ENCODE peak calls at places on chromosomes 4 and X, in four cellular contexts. I is skeletal muscle cell, H is GM19239, O is HTR-8/SVneo. B is an unnamed sample.
A peak's percentile ranks its signal among the peaks of the same experiment; 100 is the strongest.

GRCh38 chr4:180898305-180898704 is 1344.9 kb upstream of the TENM3 start:
- DNase-seq in I (no peak), H (no peak), O (no peak), B (no peak)

GRCh38 chrX:2521092-2521926 is 20.5 kb upstream of the DHRSX start:
- DNase-seq in I (no peak), H (no peak), O (no peak), B (no peak)

GRCh38 chrX:38175140-38175539 is 45.5 kb downstream of the SRPX start:
- DNase-seq in I (no peak), H (no peak), O (peak; percentile 19), B (no peak)

GRCh38 chr4:82528074-82528473 is 33.7 kb downstream of the TMEM150C start:
- DNase-seq in I (no peak), H (no peak), O (no peak), B (no peak)

GRCh38 chr4:112403072-112403945 is 106.1 kb downstream of the ALPK1 start:
- DNase-seq in I (peak; percentile 5), H (no peak), O (no peak), B (no peak)

GRCh38 chrX:152926279-152926678 is 28.4 kb downstream of the ZNF185 start:
- DNase-seq in I (no peak), H (peak; percentile 37), O (peak; percentile 53), B (no peak)

GRCh38 chr4:122687450-122688121 is 44.9 kb upstream of the BBS12 start:
- DNase-seq in I (no peak), H (no peak), O (no peak), B (no peak)

GRCh38 chr4:183544109-183544508 is 39.3 kb downstream of the ING2 start:
- DNase-seq in I (no peak), H (no peak), O (no peak), B (no peak)